ENCODE peak calls at places on chromosomes 16 and 17, in five cellular contexts. A is CD8-positive, alpha-beta memory T cell; S is SK-N-DZ; F is pulmonary artery endothelial cell; Q is nucleus accumbens. Y is an unnamed sample.

GRCh38 chr16:49608095-49608494 is 234.5 kb downstream of the C16orf78 start:
- DNase-seq in A (no peak), S (no peak), F (no peak), Q (no peak), Y (no peak)

GRCh38 chr17:31510273-31511175 is 119.0 kb downstream of the RAB11FIP4 start:
- DNase-seq in A (no peak), S (no peak), F (no peak), Q (peak), Y (no peak)

GRCh38 chr17:77687417-77687816 is 271.1 kb upstream of the TNRC6C start:
- DNase-seq in A (no peak), S (no peak), F (no peak), Q (no peak), Y (no peak)

GRCh38 chr17:29764748-29765147 is 142.0 kb upstream of the CORO6 start:
- DNase-seq in A (no peak), S (no peak), F (no peak), Q (no peak), Y (no peak)

GRCh38 chr17:61000911-61001310 is 323.3 kb downstream of the BCAS3 start:
- DNase-seq in A (no peak), S (peak), F (no peak), Q (no peak), Y (no peak)

GRCh38 chr17:40319651-40320550 is 10.9 kb downstream of the RARA start:
- DNase-seq in A (peak), S (no peak), F (no peak), Q (no peak), Y (no peak)

GRCh38 chr17:75849724-75850123 is 5.4 kb downstream of the WBP2 start:
- DNase-seq in A (no peak), S (no peak), F (no peak), Q (no peak), Y (no peak)

GRCh38 chr17:50865060-50865867 is 890 bp downstream of the TOB1 start:
- DNase-seq in A (peak), S (peak), F (no peak), Q (peak), Y (peak)

GRCh38 chr16:89584768-89585549 is 9.4 kb downstream of the CPNE7 start:
- DNase-seq in A (no peak), S (peak), F (no peak), Q (no peak), Y (no peak)

GRCh38 chr16:48284772-48285409 is 37.6 kb upstream of the ABCC11 start:
- DNase-seq in A (no peak), S (no peak), F (no peak), Q (no peak), Y (no peak)

GRCh38 chr17:61421460-61421859 is 21.8 kb downstream of the TBX2 start:
- DNase-seq in A (no peak), S (no peak), F (no peak), Q (no peak), Y (no peak)

GRCh38 chr16:81836279-81837054 is 57.4 kb downstream of the PLCG2 start:
- DNase-seq in A (no peak), S (no peak), F (no peak), Q (no peak), Y (no peak)

GRCh38 chr17:55495239-55495638 is 16.0 kb downstream of the SMIM36 start:
- DNase-seq in A (no peak), S (no peak), F (no peak), Q (no peak), Y (no peak)

GRCh38 chr16:24149102-24149501 is 107.0 kb upstream of the CACNG3 start:
- DNase-seq in A (no peak), S (no peak), F (no peak), Q (no peak), Y (no peak)

Y was measured in NCI-H226.